ENCODE peak calls at places on chromosomes 1 and 21, in eight cellular contexts. E is cardiac fibroblast, Q is fibroblast of lung, C is coronary artery, I is astrocyte of the spinal cord, S is hepatocyte, H is OCI-LY7, N is HFF-Myc. Y is an unnamed sample.

GRCh38 chr1:24379733-24380315 is 33.8 kb downstream of the STPG1 start:
- DNase-seq in E (peak), Q (peak), C (no peak), I (no peak), S (no peak), H (no peak), N (no peak), Y (no peak)

GRCh38 chr1:14332158-14332557 is 266.3 kb upstream of the KAZN start:
- DNase-seq in E (peak), Q (peak), C (no peak), I (no peak), S (no peak), H (no peak), N (no peak), Y (no peak)

GRCh38 chr1:223030871-223031270 is 112.2 kb downstream of the TLR5 start:
- DNase-seq in E (no peak), Q (no peak), C (no peak), I (no peak), S (no peak), H (no peak), N (no peak), Y (no peak)

GRCh38 chr1:208209286-208209685 is 34.9 kb downstream of the PLXNA2 start:
- DNase-seq in E (no peak), Q (no peak), C (no peak), I (no peak), S (no peak), H (no peak), N (no peak), Y (no peak)

GRCh38 chr1:241219449-241219848 is 137.6 kb downstream of the RGS7 start:
- DNase-seq in E (no peak), Q (no peak), C (no peak), I (no peak), S (peak), H (no peak), N (no peak), Y (no peak)

GRCh38 chr1:116476321-116476720 is 94.5 kb downstream of the CD58 start:
- DNase-seq in E (no peak), Q (no peak), C (no peak), I (no peak), S (peak), H (no peak), N (no peak), Y (no peak)

GRCh38 chr1:187566371-187566770 is 737.6 kb downstream of the PLA2G4A start:
- DNase-seq in E (peak), Q (no peak), C (no peak), I (no peak), S (no peak), H (no peak), N (no peak), Y (no peak)

GRCh38 chr1:200877839-200878551 is 5.2 kb downstream of the GPR25 start:
- DNase-seq in E (no peak), Q (no peak), C (no peak), I (no peak), S (no peak), H (no peak), N (no peak), Y (peak)

GRCh38 chr1:184254849-184255248 is 132.0 kb upstream of the C1orf21 start:
- DNase-seq in E (no peak), Q (no peak), C (no peak), I (no peak), S (no peak), H (no peak), N (no peak), Y (no peak)

GRCh38 chr1:179002552-179003345 is 22.9 kb upstream of the FAM20B start:
- DNase-seq in E (peak), Q (peak), C (peak), I (peak), S (peak), H (peak), N (no peak), Y (peak)

GRCh38 chr1:245261786-245262185 is 107.0 kb downstream of the KIF26B start:
- DNase-seq in E (no peak), Q (peak), C (no peak), I (no peak), S (no peak), H (no peak), N (no peak), Y (no peak)

GRCh38 chr1:93411000-93411399 is 36.9 kb upstream of the FNBP1L start:
- DNase-seq in E (no peak), Q (no peak), C (no peak), I (no peak), S (no peak), H (no peak), N (no peak), Y (no peak)

GRCh38 chr1:232238009-232238408 is 391.9 kb downstream of the SIPA1L2 start:
- DNase-seq in E (no peak), Q (no peak), C (no peak), I (no peak), S (no peak), H (no peak), N (no peak), Y (no peak)

GRCh38 chr1:53306168-53306567 is 21.7 kb downstream of the LRP8 start:
- DNase-seq in E (peak), Q (no peak), C (no peak), I (no peak), S (no peak), H (no peak), N (no peak), Y (no peak)

GRCh38 chr21:44713846-44714245 is 2.5 kb upstream of the TSPEAR start:
- DNase-seq in E (no peak), Q (no peak), C (peak), I (no peak), S (no peak), H (no peak), N (no peak), Y (no peak)

GRCh38 chr1:204367193-204367858 is 7.6 kb upstream of the PLEKHA6 start:
- DNase-seq in E (no peak), Q (no peak), C (no peak), I (no peak), S (no peak), H (no peak), N (no peak), Y (no peak)

GRCh38 chr1:172342584-172343245 is 77.8 kb upstream of the C1orf105 start:
- DNase-seq in E (no peak), Q (peak), C (no peak), I (peak), S (no peak), H (no peak), N (no peak), Y (no peak)

GRCh38 chr1:99672022-99672421 is 26.1 kb downstream of the PALMD start:
- DNase-seq in E (no peak), Q (no peak), C (no peak), I (no peak), S (no peak), H (no peak), N (no peak), Y (no peak)

GRCh38 chr1:176617881-176618280 is 154.9 kb downstream of the PAPPA2 start:
- DNase-seq in E (no peak), Q (peak), C (no peak), I (no peak), S (no peak), H (no peak), N (no peak), Y (no peak)

GRCh38 chr1:216903389-216903754 is 180.1 kb upstream of the ESRRG start:
- DNase-seq in E (peak), Q (peak), C (no peak), I (peak), S (peak), H (no peak), N (no peak), Y (no peak)

GRCh38 chr1:203196371-203196770 is 9.9 kb upstream of the CHI3L1 start:
- DNase-seq in E (no peak), Q (peak), C (peak), I (no peak), S (no peak), H (no peak), N (no peak), Y (no peak)

GRCh38 chr1:20302093-20302471 is 11.4 kb downstream of the VWA5B1 start:
- DNase-seq in E (no peak), Q (peak), C (no peak), I (peak), S (no peak), H (no peak), N (no peak), Y (no peak)

GRCh38 chr1:186765446-186765845 is 63.3 kb upstream of the PLA2G4A start:
- DNase-seq in E (no peak), Q (no peak), C (no peak), I (no peak), S (no peak), H (no peak), N (no peak), Y (no peak)

GRCh38 chr1:206540044-206540758 is 32.9 kb downstream of the RASSF5 start:
- DNase-seq in E (peak), Q (no peak), C (peak), I (no peak), S (no peak), H (no peak), N (no peak), Y (no peak)

GRCh38 chr1:14810631-14811325 is 212.3 kb downstream of the KAZN start:
- DNase-seq in E (no peak), Q (peak), C (no peak), I (no peak), S (no peak), H (no peak), N (no peak), Y (no peak)

GRCh38 chr21:29238967-29239289 is 59.8 kb upstream of the BACH1 start:
- DNase-seq in E (peak), Q (peak), C (no peak), I (peak), S (no peak), H (no peak), N (no peak), Y (no peak)

GRCh38 chr1:22708777-22709176 is 1.9 kb upstream of the EPHB2 start:
- DNase-seq in E (no peak), Q (no peak), C (no peak), I (no peak), S (no peak), H (no peak), N (no peak), Y (no peak)

GRCh38 chr1:11318982-11319381 is 46.0 kb downstream of the UBIAD1 start:
- DNase-seq in E (no peak), Q (no peak), C (no peak), I (no peak), S (no peak), H (no peak), N (no peak), Y (no peak)

GRCh38 chr1:230313453-230314141 is 112.5 kb downstream of the PGBD5 start:
- DNase-seq in E (no peak), Q (no peak), C (no peak), I (no peak), S (no peak), H (no peak), N (no peak), Y (no peak)

GRCh38 chr1:918843-919242 is 4.9 kb upstream of the SAMD11 start:
- DNase-seq in E (no peak), Q (no peak), C (no peak), I (no peak), S (no peak), H (no peak), N (no peak), Y (no peak)

GRCh38 chr1:920008-920407 is 3.7 kb upstream of the SAMD11 start:
- DNase-seq in E (no peak), Q (no peak), C (no peak), I (no peak), S (no peak), H (no peak), N (no peak), Y (no peak)

GRCh38 chr1:918353-918752 is 5.4 kb upstream of the SAMD11 start:
- DNase-seq in E (no peak), Q (no peak), C (no peak), I (no peak), S (no peak), H (no peak), N (no peak), Y (no peak)

GRCh38 chr1:920506-920905 is 3.2 kb upstream of the SAMD11 start:
- DNase-seq in E (no peak), Q (no peak), C (no peak), I (no peak), S (no peak), H (peak), N (no peak), Y (no peak)

DNA sequence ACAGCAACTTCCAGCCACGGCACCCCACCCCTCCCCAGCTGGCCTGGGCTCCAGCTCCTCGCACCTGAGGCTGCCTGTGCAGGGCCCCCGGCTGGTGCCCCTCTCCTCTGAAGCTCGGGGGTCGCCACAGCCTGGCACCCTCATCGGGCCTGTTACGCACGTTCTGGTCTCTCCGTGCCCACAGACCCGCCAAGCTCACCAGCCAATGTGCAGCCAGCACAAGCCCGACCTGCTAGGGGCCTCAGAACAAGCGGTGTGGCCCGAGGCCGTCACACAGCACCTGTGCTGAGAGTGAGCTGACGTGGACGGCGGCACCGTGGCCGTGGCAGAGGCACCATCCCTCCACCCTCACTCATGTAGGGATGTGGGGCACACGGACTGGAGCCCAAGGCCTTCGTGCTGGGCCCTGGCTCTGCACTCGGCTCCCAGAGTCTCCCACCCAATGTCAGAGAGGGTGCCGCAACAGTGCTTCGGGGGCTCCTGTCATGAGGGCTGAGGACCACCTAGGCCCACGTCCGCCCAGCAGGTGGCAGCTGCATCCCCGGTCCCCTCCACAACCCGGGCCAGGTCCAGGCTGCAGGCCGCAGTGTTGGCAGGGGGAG is 4.4 kb upstream of the SAMD11 start:
- DNase-seq in E (no peak), Q (no peak), C (no peak), I (no peak), S (no peak), H (no peak), N (no peak), Y (no peak)
- TF ChIP-seq CTCF in E (no peak), Q (no peak), C (no peak), I (no peak), S (no peak), H (peak), N (no peak), Y (no peak)

GRCh38 chr1:243708210-243708609 is 141.8 kb downstream of the AKT3 start:
- DNase-seq in E (peak), Q (no peak), C (no peak), I (peak), S (no peak), H (no peak), N (no peak), Y (no peak)
- TF ChIP-seq CTCF in E (no peak), Q (no peak), C (no peak), I (peak), S (peak), H (peak), N (no peak), Y (peak)

GRCh38 chr21:42108554-42108885 is 37.4 kb downstream of the UMODL1 start:
- DNase-seq in E (no peak), Q (no peak), C (no peak), I (no peak), S (no peak), H (no peak), N (no peak), Y (no peak)

GRCh38 chr21:42109473-42109872 is 38.4 kb downstream of the UMODL1 start:
- DNase-seq in E (no peak), Q (no peak), C (no peak), I (no peak), S (no peak), H (no peak), N (no peak), Y (no peak)

GRCh38 chr21:42107177-42107880 is 36.2 kb downstream of the UMODL1 start:
- DNase-seq in E (no peak), Q (no peak), C (no peak), I (no peak), S (no peak), H (no peak), N (no peak), Y (no peak)

GRCh38 chr21:42108941-42109340 is 37.8 kb downstream of the UMODL1 start:
- DNase-seq in E (no peak), Q (no peak), C (no peak), I (no peak), S (no peak), H (no peak), N (no peak), Y (no peak)

GRCh38 chr21:42107881-42108553 is 36.9 kb downstream of the UMODL1 start:
- DNase-seq in E (peak), Q (peak), C (no peak), I (peak), S (peak), H (peak), N (no peak), Y (peak)
- TF ChIP-seq CTCF in E (peak), Q (peak), C (peak), I (peak), S (peak), H (peak), N (peak), Y (peak)

DNA sequence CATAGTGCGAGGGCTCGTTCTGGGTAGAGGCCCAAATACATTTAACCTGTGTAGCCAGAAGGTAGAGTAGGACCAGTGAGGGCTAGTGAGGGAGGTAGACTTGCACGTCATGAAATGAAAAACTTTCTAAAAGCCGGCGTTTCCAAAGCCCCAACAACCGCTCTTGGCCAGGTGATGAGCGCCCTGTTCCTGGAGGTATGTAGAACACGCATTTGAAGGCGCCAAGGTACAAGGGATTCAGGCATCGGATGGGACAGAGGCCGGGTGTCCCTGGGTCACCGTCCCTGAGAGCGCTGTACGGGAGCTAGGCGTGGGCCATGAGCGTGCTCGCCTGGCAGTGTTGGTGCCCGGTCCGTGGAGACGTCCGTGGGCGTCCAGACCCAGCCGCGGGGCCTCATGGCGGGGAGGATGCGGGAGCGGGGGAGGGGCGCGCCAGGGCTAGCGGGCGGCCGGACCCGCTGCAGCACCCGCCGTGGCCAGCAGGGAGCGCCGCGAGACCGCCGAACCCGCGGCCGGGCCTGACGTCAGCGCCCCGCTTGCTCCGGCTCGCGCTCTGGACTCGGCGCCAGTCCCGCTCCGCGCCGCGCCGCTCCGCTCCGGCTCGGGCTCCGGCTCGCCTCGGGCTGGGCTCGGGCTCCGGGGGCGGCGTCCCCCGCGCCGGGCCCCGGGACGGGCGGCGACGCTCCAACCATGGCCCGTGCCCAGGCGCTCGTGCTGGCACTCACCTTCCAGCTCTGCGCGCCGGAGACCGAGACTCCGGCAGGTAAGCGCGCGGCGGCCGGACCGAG is at the start of gene PTPRU:
- DNase-seq in E (peak), Q (peak), C (peak), I (peak), S (peak), H (peak), N (no peak), Y (peak)
- TF ChIP-seq CTCF in E (no peak), Q (peak), C (peak), I (peak), S (peak), H (peak), N (peak), Y (peak)